ENCODE peak calls at places on chromosomes 5 and 9, in six cellular contexts. R is endothelial cell, C is astrocyte of the spinal cord, T is epithelial cell of proximal tubule, G is Calu3, D is NCI-H345. X is an unnamed sample.

GRCh38 chr5:148685520-148686134 is 31.3 kb upstream of the HTR4 start:
- DNase-seq in R (no peak), G (no peak), D (no peak), T (no peak), C (no peak), X (no peak)

GRCh38 chr5:111389390-111390082 is 122.8 kb downstream of the STARD4 start:
- DNase-seq in R (no peak), D (no peak), G (no peak), T (peak), C (peak), X (no peak)

GRCh38 chr5:134554319-134555222 is 29.1 kb downstream of the JADE2 start:
- DNase-seq in G (peak), T (no peak), D (no peak), C (peak), R (no peak), X (no peak)

GRCh38 chr9:84285381-84285780 is 55.2 kb downstream of the SLC28A3 start:
- DNase-seq in R (no peak), C (no peak), D (no peak), T (no peak), G (no peak), X (no peak)

GRCh38 chr5:15604986-15605385 is 105.0 kb downstream of the FBXL7 start:
- DNase-seq in D (no peak), T (no peak), R (no peak), G (no peak), C (peak), X (no peak)

GRCh38 chr5:158770506-158770905 is 329.2 kb downstream of the EBF1 start:
- DNase-seq in D (no peak), T (no peak), C (no peak), R (peak), G (peak), X (no peak)

GRCh38 chr5:140116716-140117115 is 2.8 kb downstream of the PURA start:
- DNase-seq in D (no peak), T (no peak), G (no peak), C (no peak), R (no peak), X (no peak)

GRCh38 chr5:1516615-1517601 is 6.9 kb downstream of the LPCAT1 start:
- DNase-seq in D (no peak), T (peak), G (no peak), C (peak), R (no peak), X (no peak)

GRCh38 chr5:145362261-145362660 is 472.9 kb downstream of the PRELID2 start:
- DNase-seq in C (peak), D (no peak), R (no peak), T (peak), G (peak), X (no peak)

GRCh38 chr9:127846451-127847154 is 7.9 kb downstream of the ENG start:
- DNase-seq in C (no peak), G (no peak), D (no peak), T (no peak), R (no peak), X (no peak)

GRCh38 chr5:110590187-110590586 is 136.3 kb downstream of the TMEM232 start:
- DNase-seq in R (no peak), D (peak), C (peak), T (no peak), G (no peak), X (no peak)

GRCh38 chr5:158935215-158935614 is 164.5 kb downstream of the EBF1 start:
- DNase-seq in T (no peak), R (no peak), C (no peak), D (no peak), G (no peak), X (no peak)

GRCh38 chr9:96554801-96555566 is 64.7 kb downstream of the CDC14B start:
- DNase-seq in R (no peak), G (no peak), C (peak), D (no peak), T (no peak), X (no peak)

GRCh38 chr5:123089971-123090640 is 1.1 kb downstream of the PRDM6 start:
- DNase-seq in C (no peak), T (no peak), D (no peak), R (peak), G (peak), X (no peak)

GRCh38 chr9:98158071-98158791 is 34.2 kb downstream of the CORO2A start:
- DNase-seq in T (no peak), C (no peak), R (no peak), G (peak), D (peak), X (no peak)

GRCh38 chr5:57711471-57711870 is 228.9 kb upstream of the ACTBL2 start:
- DNase-seq in C (no peak), T (no peak), R (no peak), G (no peak), D (no peak), X (no peak)

GRCh38 chr5:2691530-2691929 is 59.9 kb downstream of the IRX2 start:
- DNase-seq in C (no peak), R (no peak), D (no peak), G (no peak), T (no peak), X (no peak)

GRCh38 chr5:147479949-147480348 is 29.9 kb downstream of the DPYSL3 start:
- DNase-seq in G (peak), T (no peak), C (peak), D (no peak), R (no peak), X (no peak)

GRCh38 chr5:105475401-105475800 is 1912.8 kb upstream of the NUDT12 start:
- DNase-seq in T (no peak), R (no peak), G (no peak), C (no peak), D (peak), X (no peak)

GRCh38 chr9:95468791-95469190 is 48.0 kb downstream of the PTCH1 start:
- DNase-seq in T (no peak), G (no peak), R (no peak), D (no peak), C (no peak), X (no peak)

GRCh38 chr5:157303667-157304327 is 37.9 kb downstream of the CYFIP2 start:
- DNase-seq in G (no peak), C (no peak), D (no peak), T (no peak), R (peak), X (no peak)

GRCh38 chr9:112861155-112861554 is 29.5 kb downstream of the SLC46A2 start:
- DNase-seq in R (no peak), G (no peak), T (no peak), C (no peak), D (no peak), X (no peak)

X was measured in frontal cortex.